ENCODE peak calls at places on chromosomes 11 and 22, in seven cellular contexts. O, T, I, B, A, M and J are unnamed samples.

GRCh38 chr22:19876314-19876940 is 21.8 kb upstream of the GNB1L start:
- DNase-seq in A (no peak), I (no peak), T (no peak), O (peak), M (no peak), B (peak), J (peak)

GRCh38 chr22:35910013-35910860 is 118.4 kb downstream of the RBFOX2 start:
- DNase-seq in I (no peak), O (peak), M (no peak), B (no peak), T (no peak), A (no peak), J (no peak)

GRCh38 chr22:23527971-23528740 is 51.9 kb downstream of the IGLL1 start:
- DNase-seq in I (no peak), M (no peak), A (no peak), B (no peak), T (no peak), O (no peak), J (no peak)

GRCh38 chr22:23213581-23214341 is 33.5 kb downstream of the BCR start:
- DNase-seq in M (no peak), O (no peak), I (no peak), T (no peak), B (no peak), A (no peak), J (no peak)

GRCh38 chr11:66554602-66555001 is 7.9 kb downstream of the ACTN3 start:
- DNase-seq in O (no peak), M (no peak), T (no peak), A (no peak), B (no peak), I (no peak), J (no peak)

GRCh38 chr22:39928556-39929401 is 27.9 kb downstream of the GRAP2 start:
- DNase-seq in M (no peak), A (no peak), B (no peak), I (no peak), O (no peak), T (no peak), J (no peak)

GRCh38 chr11:116472661-116473060 is 300.1 kb downstream of the BUD13 start:
- DNase-seq in B (peak), T (no peak), A (no peak), M (no peak), O (peak), I (no peak), J (no peak)

GRCh38 chr22:26995222-26995621 is 337.8 kb downstream of the MIAT start:
- DNase-seq in M (no peak), O (peak), A (no peak), I (no peak), T (no peak), B (peak), J (no peak)